ENCODE peak calls at places on chromosomes 16 and 17, in nine cellular contexts. Q, Y, X, W, Z, S, P, V and B are unnamed samples.

GRCh38 chr16:12027091-12027490 is 50.6 kb downstream of the SNX29 start:
- DNase-seq in Q (no peak), Y (no peak), X (no peak), W (no peak), Z (no peak), S (no peak), P (peak; percentile 80), V (no peak), B (no peak)

GRCh38 chr16:77148121-77148520 is 42.9 kb upstream of the MON1B start:
- DNase-seq in Q (no peak), Y (no peak), X (no peak), W (no peak), Z (no peak), S (no peak), P (no peak), V (no peak), B (no peak)

GRCh38 chr16:57335361-57335760 is 23.2 kb upstream of the CCL22 start:
- DNase-seq in Q (no peak), Y (no peak), X (no peak), W (no peak), Z (no peak), S (no peak), P (no peak), V (no peak), B (no peak)

GRCh38 chr16:85635545-85636140 is 22.5 kb downstream of the GSE1 start:
- DNase-seq in Q (no peak), Y (no peak), X (no peak), W (no peak), Z (no peak), S (no peak), P (no peak), V (no peak), B (peak; percentile 93)

GRCh38 chr17:57553991-57554825 is 190.9 kb downstream of the CCDC182 start:
- DNase-seq in Q (no peak), Y (no peak), X (no peak), W (no peak), Z (no peak), S (peak; percentile 94), P (no peak), V (no peak), B (no peak)

GRCh38 chr17:70464995-70465394 is 295.7 kb downstream of the KCNJ2 start:
- DNase-seq in Q (no peak), Y (no peak), X (no peak), W (no peak), Z (no peak), S (no peak), P (no peak), V (no peak), B (no peak)

GRCh38 chr17:29566473-29567361 is at the start of gene ABHD15:
- DNase-seq in Q (peak; percentile 70), Y (peak; percentile 51), X (peak; percentile 64), W (peak; percentile 72), Z (no peak), S (peak; percentile 78), P (peak; percentile 90), V (peak; percentile 20), B (peak; percentile 99)

GRCh38 chr16:901149-901548 is 69.6 kb downstream of the LMF1 start:
- DNase-seq in Q (no peak), Y (no peak), X (no peak), W (no peak), Z (no peak), S (no peak), P (peak; percentile 49), V (no peak), B (no peak)

GRCh38 chr17:45146616-45147101 is 1.6 kb upstream of the HEXIM1 start:
- DNase-seq in Q (no peak), Y (no peak), X (no peak), W (no peak), Z (no peak), S (peak; percentile 76), P (no peak), V (no peak), B (peak; percentile 87)

GRCh38 chr17:58308173-58308984 is 20.2 kb downstream of the TSPOAP1 start:
- DNase-seq in Q (no peak), Y (no peak), X (no peak), W (peak; percentile 20), Z (no peak), S (no peak), P (peak; percentile 72), V (no peak), B (peak; percentile 77)

GRCh38 chr17:44793885-44794698 is 35.3 kb downstream of the ADAM11 start:
- DNase-seq in Q (no peak), Y (no peak), X (no peak), W (no peak), Z (no peak), S (no peak), P (peak; percentile 12), V (no peak), B (no peak)

GRCh38 chr16:86345521-86345920 is 164.8 kb upstream of the FOXF1 start:
- DNase-seq in Q (no peak), Y (no peak), X (no peak), W (no peak), Z (no peak), S (no peak), P (no peak), V (no peak), B (no peak)

GRCh38 chr17:73394523-73395450 is 83.0 kb upstream of the CDC42EP4 start:
- DNase-seq in Q (no peak), Y (no peak), X (no peak), W (no peak), Z (no peak), S (no peak), P (no peak), V (no peak), B (peak; percentile 63)

GRCh38 chr17:15966183-15966878 is 21.4 kb downstream of the ADORA2B start:
- DNase-seq in Q (no peak), Y (no peak), X (no peak), W (no peak), Z (no peak), S (peak; percentile 71), P (peak; percentile 46), V (no peak), B (no peak)

GRCh38 chr17:951388-952132 is 28.0 kb downstream of the NXN start:
- DNase-seq in Q (no peak), Y (no peak), X (no peak), W (no peak), Z (peak; percentile 81), S (peak; percentile 94), P (peak; percentile 88), V (no peak), B (peak; percentile 99)

GRCh38 chr17:60425626-60426025 is 3.3 kb downstream of the CHCT1 start:
- DNase-seq in Q (no peak), Y (no peak), X (no peak), W (no peak), Z (no peak), S (no peak), P (peak; percentile 41), V (no peak), B (peak; percentile 41)

GRCh38 chr17:35046740-35047283 is 16.7 kb downstream of the RFFL start:
- DNase-seq in Q (no peak), Y (peak; percentile 26), X (no peak), W (peak; percentile 78), Z (no peak), S (no peak), P (no peak), V (no peak), B (peak; percentile 59)

GRCh38 chr16:309476-309875 is 26.5 kb downstream of the PDIA2 start:
- DNase-seq in Q (no peak), Y (no peak), X (no peak), W (peak; percentile 59), Z (no peak), S (no peak), P (no peak), V (no peak), B (no peak)

GRCh38 chr17:35969558-35970442 is 11.5 kb downstream of the CCL16 start:
- DNase-seq in Q (peak; percentile 61), Y (peak; percentile 76), X (peak; percentile 73), W (peak; percentile 86), Z (peak; percentile 35), S (peak; percentile 73), P (no peak), V (peak; percentile 65), B (no peak)

GRCh38 chr16:27611340-27611739 is 61.4 kb downstream of the KATNIP start:
- DNase-seq in Q (no peak), Y (no peak), X (no peak), W (no peak), Z (no peak), S (no peak), P (no peak), V (no peak), B (no peak)

GRCh38 chr16:61042736-61043135 is 993.5 kb downstream of the CDH8 start:
- DNase-seq in Q (no peak), Y (no peak), X (no peak), W (no peak), Z (no peak), S (no peak), P (no peak), V (no peak), B (no peak)

GRCh38 chr17:61201211-61201610 is 198.4 kb upstream of the TBX2 start:
- DNase-seq in Q (no peak), Y (no peak), X (no peak), W (no peak), Z (peak; percentile 84), S (peak; percentile 96), P (no peak), V (no peak), B (peak; percentile 84)

GRCh38 chr17:37261286-37261685 is 114.5 kb upstream of the C17orf78 start:
- DNase-seq in Q (no peak), Y (no peak), X (no peak), W (no peak), Z (no peak), S (peak; percentile 14), P (no peak), V (no peak), B (peak; percentile 13)